ENCODE peak calls at places on chromosomes 2 and 18, in six cellular contexts. O is mesendoderm; U is mucosa of descending colon; Y is tibial artery; Z is CD8-positive, alpha-beta T cell; W is keratinocyte. T is an unnamed sample.

GRCh38 chr2:608297-608696 is 68.9 kb downstream of the TMEM18 start:
- DNase-seq in O (no peak), U (no peak), Y (no peak), Z (no peak), W (no peak), T (no peak)

GRCh38 chr2:242058116-242058680 is 188.7 kb downstream of the RTP5 start:
- DNase-seq in O (no peak), U (no peak), Y (no peak), Z (no peak), W (no peak), T (no peak)

GRCh38 chr2:229269986-229270385 is 1.1 kb downstream of the PID1 start:
- DNase-seq in O (peak; percentile 6), U (no peak), Y (no peak), Z (no peak), W (no peak), T (peak; percentile 9)

GRCh38 chr2:74252036-74252435 is 53.6 kb downstream of the MTHFD2 start:
- DNase-seq in O (no peak), U (no peak), Y (no peak), Z (no peak), W (no peak), T (no peak)

GRCh38 chr2:72289283-72289682 is 141.6 kb upstream of the CYP26B1 start:
- DNase-seq in O (no peak), U (no peak), Y (no peak), Z (no peak), W (no peak), T (peak; percentile 11)

GRCh38 chr18:9000736-9001135 is 101.8 kb upstream of the NDUFV2 start:
- DNase-seq in O (no peak), U (no peak), Y (no peak), Z (no peak), W (no peak), T (no peak)

GRCh38 chr18:73283788-73284187 is 416.0 kb upstream of the NETO1 start:
- DNase-seq in O (peak; percentile 53), U (no peak), Y (no peak), Z (no peak), W (no peak), T (peak; percentile 87)

GRCh38 chr2:132651115-132652099 is 18.6 kb downstream of the LYPD1 start:
- DNase-seq in O (peak; percentile 65), U (no peak), Y (no peak), Z (no peak), W (no peak), T (peak; percentile 74)

GRCh38 chr2:56266761-56267411 is 83.1 kb downstream of the CCDC85A start:
- DNase-seq in O (no peak), U (no peak), Y (no peak), Z (no peak), W (no peak), T (no peak)

GRCh38 chr18:47754311-47755101 is 176.0 kb downstream of the SMAD2 start:
- DNase-seq in O (peak; percentile 82), U (peak; percentile 72), Y (no peak), Z (no peak), W (no peak), T (no peak)

GRCh38 chr2:9666306-9666705 is 35.5 kb upstream of the YWHAQ start:
- DNase-seq in O (no peak), U (no peak), Y (no peak), Z (no peak), W (no peak), T (no peak)

GRCh38 chr2:176390276-176390675 is 121.0 kb downstream of the MTX2 start:
- DNase-seq in O (no peak), U (no peak), Y (no peak), Z (no peak), W (no peak), T (peak; percentile 22)

GRCh38 chr2:240813231-240813921 is 6.6 kb downstream of the KIF1A start:
- DNase-seq in O (no peak), U (no peak), Y (no peak), Z (no peak), W (no peak), T (no peak)

GRCh38 chr2:217316743-217317142 is 456.9 kb upstream of the TNP1 start:
- DNase-seq in O (no peak), U (no peak), Y (no peak), Z (no peak), W (no peak), T (peak; percentile 61)

GRCh38 chr2:196849895-196850294 is 40.7 kb upstream of the C2orf66 start:
- DNase-seq in O (peak; percentile 43), U (peak; percentile 40), Y (no peak), Z (no peak), W (no peak), T (peak; percentile 43)

GRCh38 chr2:108907822-108908716 is 81.0 kb downstream of the EDAR start:
- DNase-seq in O (no peak), U (no peak), Y (no peak), Z (no peak), W (no peak), T (no peak)

GRCh38 chr2:108908717-108909077 is 80.3 kb downstream of the EDAR start:
- DNase-seq in O (no peak), U (no peak), Y (no peak), Z (no peak), W (no peak), T (no peak)

GRCh38 chr2:108909917-108910515 is 79.0 kb downstream of the EDAR start:
- DNase-seq in O (no peak), U (peak; percentile 17), Y (no peak), Z (no peak), W (no peak), T (no peak)

GRCh38 chr2:108910541-108911396 is 78.3 kb downstream of the EDAR start:
- DNase-seq in O (no peak), U (peak; percentile 18), Y (no peak), Z (no peak), W (no peak), T (no peak)

DNA sequence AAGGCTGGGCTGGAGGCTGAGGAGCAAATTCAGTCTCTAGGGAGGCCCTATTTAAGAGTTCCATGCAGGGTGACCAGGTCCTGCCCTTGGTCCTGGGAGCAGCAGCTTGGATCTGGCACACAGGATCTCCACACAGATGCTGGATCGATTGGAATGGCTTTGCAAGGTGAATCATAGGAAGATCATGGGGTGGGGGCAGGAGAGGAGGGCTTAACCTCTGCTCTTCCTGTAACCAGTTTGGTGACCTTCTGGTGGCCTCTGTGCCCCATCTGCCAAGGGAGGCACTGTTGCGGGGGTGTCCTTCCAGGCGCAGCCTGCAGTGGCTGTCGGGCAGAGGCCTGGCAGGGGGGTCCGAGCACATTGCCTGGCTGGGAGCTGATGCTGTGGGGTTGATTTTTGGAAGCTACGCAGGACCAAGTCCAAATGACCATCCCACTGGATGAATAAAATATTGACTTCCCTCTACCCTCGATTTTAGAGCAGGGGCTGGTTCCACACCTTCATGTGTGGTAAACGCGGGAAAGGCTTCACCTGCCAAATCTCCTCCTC is 79.7 kb downstream of the EDAR start:
- DNase-seq in O (no peak), U (no peak), Y (no peak), Z (no peak), W (no peak), T (no peak)
- H3K4me3 ChIP-seq in O (no peak overlapping the region), U (no peak overlapping the region), Y (no peak overlapping the region), Z (no peak overlapping the region), W (no peak overlapping the region), T (no peak overlapping the region)

GRCh38 chr2:66568650-66569300 is 133.8 kb downstream of the MEIS1 start:
- DNase-seq in O (no peak), U (no peak), Y (no peak), Z (no peak), W (no peak), T (no peak)

GRCh38 chr2:66570471-66570870 is 135.5 kb downstream of the MEIS1 start:
- DNase-seq in O (no peak), U (no peak), Y (no peak), Z (no peak), W (no peak), T (no peak)

GRCh38 chr2:66567742-66568141 is 132.8 kb downstream of the MEIS1 start:
- DNase-seq in O (no peak), U (no peak), Y (no peak), Z (no peak), W (no peak), T (no peak)

GRCh38 chr2:66569974-66570373 is 135.0 kb downstream of the MEIS1 start:
- DNase-seq in O (peak; percentile 27), U (no peak), Y (no peak), Z (no peak), W (no peak), T (no peak)

GRCh38 chr2:66569321-66569851 is 134.5 kb downstream of the MEIS1 start:
- DNase-seq in O (peak; percentile 56), U (no peak), Y (no peak), Z (no peak), W (no peak), T (peak; percentile 69)
- H3K4me3 ChIP-seq in O (no peak overlapping the region), U (no peak overlapping the region), Y (no peak overlapping the region), Z (no peak overlapping the region), W (no peak overlapping the region), T (no peak overlapping the region)

GRCh38 chr2:219417374-219417773 is 803 bp upstream of the DES start:
- DNase-seq in O (no peak), U (no peak), Y (no peak), Z (no peak), W (no peak), T (no peak)

GRCh38 chr2:219418155-219418569 is at the start of gene DES:
- DNase-seq in O (no peak), U (no peak), Y (no peak), Z (no peak), W (no peak), T (no peak)

GRCh38 chr2:219419331-219420197 is 1.4 kb downstream of the DES start:
- DNase-seq in O (no peak), U (no peak), Y (no peak), Z (no peak), W (no peak), T (no peak)

GRCh38 chr2:219416938-219417337 is 1.2 kb upstream of the DES start:
- DNase-seq in O (no peak), U (no peak), Y (no peak), Z (no peak), W (no peak), T (no peak)

GRCh38 chr2:219418570-219419189 is 503 bp downstream of the DES start:
- DNase-seq in O (no peak), U (no peak), Y (no peak), Z (no peak), W (no peak), T (no peak)
- H3K4me3 ChIP-seq in O (no peak overlapping the region), U (no peak overlapping the region), Y (peak overlapping the region; percentile 61), Z (no peak overlapping the region), W (no peak overlapping the region), T (no peak overlapping the region)

GRCh38 chr2:24986397-24986796 is 14.6 kb upstream of the DNAJC27 start:
- DNase-seq in O (no peak), U (no peak), Y (no peak), Z (no peak), W (no peak), T (no peak)

GRCh38 chr2:24981742-24982141 is 10.0 kb upstream of the DNAJC27 start:
- DNase-seq in O (no peak), U (no peak), Y (no peak), Z (no peak), W (no peak), T (no peak)

GRCh38 chr2:24984912-24985311 is 13.2 kb upstream of the DNAJC27 start:
- DNase-seq in O (peak; percentile 49), U (no peak), Y (peak; percentile 25), Z (no peak), W (no peak), T (peak; percentile 45)

GRCh38 chr2:24985406-24985805 is 13.7 kb upstream of the DNAJC27 start:
- DNase-seq in O (no peak), U (no peak), Y (no peak), Z (no peak), W (no peak), T (no peak)
- H3K4me3 ChIP-seq in O (no peak overlapping the region), U (no peak overlapping the region), Y (no peak overlapping the region), Z (no peak overlapping the region), W (no peak overlapping the region), T (no peak overlapping the region)